ENCODE peak calls at places on chromosomes 5 and 9, in five cellular contexts. One of them, this sample, is unnamed.

GRCh38 chr5:59090323-59090722 is 507.4 kb downstream of the RAB3C start:
- DNase-seq in mesothelial cell of epicardium: no peak
- DNase-seq in NCI-H1092: no peak
- DNase-seq in NB4: no peak
- DNase-seq in hepatocyte: no peak
- DNase-seq in this sample: no peak

GRCh38 chr5:147437161-147437596 is 72.7 kb downstream of the DPYSL3 start:
- DNase-seq in NCI-H1092: no peak
- DNase-seq in mesothelial cell of epicardium: no peak
- DNase-seq in hepatocyte: no peak
- DNase-seq in NB4: peak; percentile 89
- DNase-seq in this sample: no peak

GRCh38 chr5:125393416-125393815 is 647.0 kb upstream of the ZNF608 start:
- DNase-seq in NCI-H1092: no peak
- DNase-seq in NB4: no peak
- DNase-seq in hepatocyte: no peak
- DNase-seq in mesothelial cell of epicardium: no peak
- DNase-seq in this sample: no peak

GRCh38 chr9:131721096-131721495 is 18.8 kb downstream of the RAPGEF1 start:
- DNase-seq in NB4: no peak
- DNase-seq in NCI-H1092: no peak
- DNase-seq in hepatocyte: no peak
- DNase-seq in mesothelial cell of epicardium: no peak
- DNase-seq in this sample: no peak

GRCh38 chr5:172973931-172974330 is 9.6 kb upstream of the ATP6V0E1 start:
- DNase-seq in NB4: no peak
- DNase-seq in mesothelial cell of epicardium: no peak
- DNase-seq in NCI-H1092: no peak
- DNase-seq in hepatocyte: no peak
- DNase-seq in this sample: no peak

GRCh38 chr5:63854076-63854475 is 108.2 kb downstream of the HTR1A start:
- DNase-seq in NCI-H1092: no peak
- DNase-seq in mesothelial cell of epicardium: no peak
- DNase-seq in hepatocyte: no peak
- DNase-seq in NB4: no peak
- DNase-seq in this sample: no peak

GRCh38 chr5:131198625-131199024 is 27.9 kb downstream of the LYRM7 start:
- DNase-seq in NCI-H1092: no peak
- DNase-seq in NB4: no peak
- DNase-seq in mesothelial cell of epicardium: no peak
- DNase-seq in hepatocyte: no peak
- DNase-seq in this sample: no peak

GRCh38 chr9:86093788-86094555 is 5.4 kb downstream of the GOLM1 start:
- DNase-seq in hepatocyte: peak; percentile 89
- DNase-seq in NB4: peak; percentile 14
- DNase-seq in mesothelial cell of epicardium: no peak
- DNase-seq in NCI-H1092: no peak
- DNase-seq in this sample: no peak

GRCh38 chr5:65076251-65076869 is 307.6 kb downstream of the CWC27 start:
- DNase-seq in mesothelial cell of epicardium: no peak
- DNase-seq in NCI-H1092: no peak
- DNase-seq in hepatocyte: peak; percentile 63
- DNase-seq in NB4: peak; percentile 67
- DNase-seq in this sample: no peak

GRCh38 chr9:137758067-137758466 is 119.5 kb upstream of the CACNA1B start:
- DNase-seq in hepatocyte: no peak
- DNase-seq in NB4: no peak
- DNase-seq in mesothelial cell of epicardium: no peak
- DNase-seq in NCI-H1092: no peak
- DNase-seq in this sample: no peak

GRCh38 chr9:126337690-126338426 is 11.2 kb downstream of the MVB12B start:
- DNase-seq in NB4: peak; percentile 31
- DNase-seq in hepatocyte: no peak
- DNase-seq in NCI-H1092: no peak
- DNase-seq in mesothelial cell of epicardium: no peak
- DNase-seq in this sample: no peak

GRCh38 chr5:32842798-32843531 is 131.8 kb downstream of the NPR3 start:
- DNase-seq in mesothelial cell of epicardium: no peak
- DNase-seq in NCI-H1092: no peak
- DNase-seq in hepatocyte: peak; percentile 37
- DNase-seq in NB4: no peak
- DNase-seq in this sample: no peak

GRCh38 chr9:4987996-4988421 is 2.9 kb downstream of the JAK2 start:
- DNase-seq in mesothelial cell of epicardium: peak; percentile 43
- DNase-seq in NCI-H1092: peak; percentile 67
- DNase-seq in hepatocyte: peak; percentile 78
- DNase-seq in NB4: peak; percentile 93
- DNase-seq in this sample: no peak

GRCh38 chr5:110458313-110458712 is 268.2 kb downstream of the TMEM232 start:
- DNase-seq in hepatocyte: no peak
- DNase-seq in NB4: no peak
- DNase-seq in mesothelial cell of epicardium: no peak
- DNase-seq in NCI-H1092: no peak
- DNase-seq in this sample: no peak